ENCODE peak calls at places on chromosomes 16 and 17, in eight cellular contexts. R is H1, N is upper lobe of left lung, E is esophagus muscularis mucosa, B is suprapubic skin, S is transverse colon, K is K562, F is stomach. X is an unnamed sample.
A peak's percentile ranks its signal among the peaks of the same experiment; 100 is the strongest.

GRCh38 chr17:64032081-64032480 is 11.6 kb upstream of the ICAM2 start:
- DNase-seq in K (no peak), E (no peak), N (no peak), F (no peak), S (no peak), R (no peak), B (peak; percentile 29), X (peak; percentile 26)

GRCh38 chr17:41812176-41813038 is at the start of gene FKBP10:
- DNase-seq in F (peak; percentile 39), R (peak; percentile 91), B (peak; percentile 75), N (peak; percentile 25), E (no peak), K (no peak), S (peak; percentile 56), X (peak; percentile 89)

GRCh38 chr16:71669926-71670536 is 44.0 kb downstream of the MARVELD3 start:
- DNase-seq in S (no peak), F (no peak), E (no peak), B (no peak), N (no peak), R (no peak), K (no peak), X (no peak)

GRCh38 chr16:1398351-1398750 is 16.2 kb downstream of the UNKL start:
- DNase-seq in E (no peak), F (no peak), R (no peak), B (no peak), N (no peak), K (no peak), S (no peak), X (no peak)

GRCh38 chr16:84361546-84361945 is 6.8 kb upstream of the ATP2C2 start:
- DNase-seq in K (no peak), B (no peak), N (no peak), S (no peak), E (no peak), R (no peak), F (no peak), X (no peak)

GRCh38 chr16:1614226-1615102 is 2.3 kb downstream of the CRAMP1 start:
- DNase-seq in B (no peak), F (peak; percentile 31), S (peak; percentile 17), E (no peak), N (no peak), R (peak; percentile 52), K (peak; percentile 50), X (no peak)

GRCh38 chr17:21001111-21001812 is 41.5 kb downstream of the USP22 start:
- DNase-seq in N (no peak), B (no peak), E (no peak), S (no peak), R (no peak), F (no peak), K (no peak), X (no peak)

GRCh38 chr17:6752068-6752909 is 3.6 kb upstream of the XAF1 start:
- DNase-seq in N (peak; percentile 51), S (peak; percentile 23), F (no peak), E (no peak), K (no peak), B (peak; percentile 77), R (no peak), X (peak; percentile 80)

GRCh38 chr17:1043601-1044251 is 46.8 kb downstream of the TIMM22 start:
- DNase-seq in K (no peak), N (no peak), E (no peak), S (no peak), F (no peak), R (no peak), B (no peak), X (peak; percentile 81)

GRCh38 chr16:83247767-83248372 is 559.9 kb upstream of the HSBP1 start:
- DNase-seq in S (no peak), E (no peak), F (no peak), N (no peak), K (no peak), R (no peak), B (no peak), X (no peak)

DNA sequence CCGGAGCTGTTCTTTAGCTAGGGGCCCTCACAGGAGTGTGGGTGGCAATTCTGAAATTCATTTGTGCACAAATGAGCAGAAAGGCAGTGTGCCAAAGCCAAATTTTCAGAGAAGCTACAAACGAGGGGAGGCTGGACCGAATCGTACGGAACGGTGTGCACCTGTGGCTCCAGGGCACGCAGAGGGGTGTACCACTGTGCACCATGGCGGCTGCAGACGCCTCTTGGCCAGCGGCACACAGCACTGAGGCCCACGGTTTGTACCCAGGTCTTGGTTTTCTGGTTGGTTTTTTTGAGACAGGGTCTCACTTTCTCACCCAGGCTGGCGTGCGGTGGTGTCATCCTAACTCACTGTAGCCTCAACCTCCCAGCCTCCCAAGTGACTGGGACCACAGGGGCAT is 14.9 kb downstream of the CHMP1A start:
- DNase-seq in N (no peak), B (no peak), E (no peak), K (no peak), R (no peak), F (no peak), S (no peak), X (no peak)
- H3K9me3 ChIP-seq in N (no peaks in the 10 kb centered on the region), B (no peaks in the 10 kb centered on the region), E (no peaks in the 10 kb centered on the region), K (no peaks in the 10 kb centered on the region), R (no peaks in the 10 kb centered on the region), F (no peaks in the 10 kb centered on the region), S (no peaks in the 10 kb centered on the region), X (no peaks in the 10 kb centered on the region)

DNA sequence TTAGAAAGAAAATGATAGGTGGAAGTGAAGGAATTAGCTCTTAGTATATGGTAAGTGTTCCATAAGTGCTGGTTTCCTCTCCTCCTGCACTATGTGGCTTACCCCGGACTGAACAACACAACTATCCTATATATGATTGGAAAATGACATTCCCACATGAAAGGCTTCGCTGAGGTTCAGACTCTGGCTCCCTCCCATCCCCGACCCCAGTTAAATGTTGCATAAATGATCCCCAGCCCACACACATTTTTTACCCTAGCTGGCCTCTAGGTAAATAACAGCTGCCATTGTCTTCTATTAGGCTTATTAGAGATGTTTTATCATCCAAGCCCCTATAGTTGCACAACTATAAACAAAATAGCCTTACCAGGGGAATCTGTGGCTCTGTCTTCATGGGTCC is 495.6 kb upstream of the CDH11 start:
- DNase-seq in E (no peak), F (no peak), N (no peak), K (no peak), B (no peak), R (no peak), S (no peak), X (no peak)
- TF ChIP-seq POLR2AphosphoS5 in E (no peak), F (no peak), N (no peak), K (no peak), B (no peak), R (no peak), S (no peak), X (no peak)

DNA sequence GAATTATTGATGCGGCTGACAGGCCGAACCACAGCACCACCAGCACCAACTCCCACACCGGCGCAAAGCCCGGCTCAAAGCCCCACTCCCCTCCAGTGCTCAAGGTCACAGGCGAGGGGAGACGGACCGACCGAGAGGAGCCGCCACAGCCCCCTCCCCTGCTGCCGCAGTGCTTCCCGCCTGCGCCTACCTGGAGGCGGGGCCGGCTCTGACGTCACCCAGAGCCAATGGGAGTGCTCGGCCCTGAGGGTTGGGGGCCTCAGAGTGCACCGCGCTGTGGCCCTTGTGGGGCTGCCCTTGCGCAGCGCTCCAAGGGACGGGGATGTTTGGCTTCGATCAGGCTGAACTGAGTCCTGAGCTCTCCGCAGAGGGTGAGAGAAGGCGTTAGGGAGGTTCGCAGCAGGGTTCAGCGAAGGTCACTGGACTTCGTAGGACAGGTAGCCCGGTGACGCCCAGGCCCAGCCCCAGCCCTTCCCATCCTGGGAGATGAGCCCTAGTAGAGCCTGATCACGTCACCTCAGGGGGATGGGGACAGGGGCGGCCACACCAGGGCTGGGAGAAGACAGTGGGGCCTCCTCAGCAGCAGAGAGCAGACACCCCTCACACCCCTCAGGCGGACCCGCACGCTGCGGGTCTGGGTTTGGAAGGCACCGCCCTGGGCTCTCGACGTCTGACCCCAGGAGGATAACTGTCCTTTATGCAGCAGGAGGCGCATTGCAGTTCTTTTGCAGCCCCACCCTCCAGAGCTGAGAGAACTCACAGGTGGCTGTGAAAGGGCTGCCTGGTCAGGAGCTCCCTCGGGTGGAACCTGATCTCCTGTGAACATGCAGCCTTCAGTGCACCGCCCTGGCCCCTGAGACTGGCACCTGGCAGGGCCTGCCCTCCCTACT is 1.5 kb downstream of the NDRG4 start:
- DNase-seq in S (peak; percentile 33), E (no peak), K (peak; percentile 50), B (peak; percentile 63), F (peak; percentile 51), N (no peak), R (peak; percentile 93), X (peak; percentile 64)
- TF ChIP-seq EP300 in S (no peak), E (no peak), K (no peak), B (no peak), F (no peak), N (no peak), R (no peak), X (no peak)

GRCh38 chr16:47037746-47038458 is 64.4 kb upstream of the DNAJA2 start:
- DNase-seq in K (peak; percentile 96), R (peak; percentile 98), F (peak; percentile 92), S (peak; percentile 92), B (peak; percentile 92), N (peak; percentile 90), E (peak; percentile 96), X (peak; percentile 91)
- H3K9me3 ChIP-seq in K (no peaks in the 10 kb centered on the region), R (no peaks in the 10 kb centered on the region), F (no peaks in the 10 kb centered on the region), S (no peaks in the 10 kb centered on the region), B (no peaks in the 10 kb centered on the region), N (no peaks in the 10 kb centered on the region), E (no peaks in the 10 kb centered on the region), X (no peaks in the 10 kb centered on the region)

DNA sequence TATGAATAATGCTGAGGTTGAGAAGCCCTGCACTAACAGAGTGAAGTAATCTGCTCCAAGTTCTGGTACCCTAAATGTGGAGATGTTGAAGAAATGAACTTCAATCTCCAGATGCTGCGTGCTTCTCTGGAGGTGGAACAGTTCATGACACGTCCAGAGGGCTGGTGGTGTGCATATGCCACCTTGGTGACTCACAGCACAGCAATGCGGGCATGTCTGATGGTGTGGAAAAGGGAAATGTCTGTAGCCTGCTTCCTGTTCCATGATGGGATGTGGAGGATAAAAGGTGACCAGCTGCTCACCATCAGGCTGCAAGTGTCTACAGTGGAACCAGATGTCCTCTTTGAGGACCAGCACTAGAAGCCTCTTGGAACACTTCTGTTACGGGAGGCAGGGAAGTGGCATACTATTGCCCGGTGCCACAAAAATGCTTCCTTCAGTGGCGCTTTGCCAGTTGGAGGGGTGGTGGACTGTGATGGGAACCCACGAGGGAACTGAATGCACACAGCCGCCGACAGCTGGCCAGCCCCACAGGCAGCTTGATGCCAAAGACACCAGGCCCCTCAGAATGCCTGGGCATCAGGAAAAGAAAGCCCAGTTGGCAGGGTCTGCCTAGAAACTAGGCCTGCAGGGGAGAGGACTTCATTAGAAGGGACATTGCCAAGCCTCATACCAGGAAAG is 19.9 kb downstream of the SNX11 start:
- DNase-seq in F (no peak), R (no peak), E (no peak), B (no peak), S (no peak), N (no peak), K (no peak), X (no peak)
- TF ChIP-seq POLR2AphosphoS5 in F (no peak), R (no peak), E (no peak), B (no peak), S (no peak), N (no peak), K (no peak), X (no peak)

DNA sequence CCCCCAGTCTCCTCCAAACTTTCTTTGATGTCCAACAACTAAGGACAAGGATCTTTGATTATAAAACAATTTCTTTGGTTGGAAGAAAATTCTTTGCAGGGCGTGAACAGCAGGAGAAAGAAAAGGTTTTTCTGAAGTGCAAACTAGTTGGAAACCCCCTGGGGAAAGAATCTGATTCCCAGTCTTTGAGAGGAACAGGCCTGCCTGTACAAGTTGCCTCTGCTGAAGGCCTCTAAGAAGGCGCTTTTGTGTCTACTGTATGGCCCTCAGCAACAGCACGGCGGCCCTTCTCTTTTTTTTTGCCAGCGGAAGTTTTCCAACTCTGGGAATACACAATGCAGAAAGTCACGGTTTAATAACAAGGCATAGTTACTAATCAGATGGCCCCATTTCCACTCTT is 14.0 kb downstream of the RNF43 start:
- DNase-seq in F (no peak), R (no peak), S (no peak), E (no peak), K (no peak), N (no peak), B (no peak), X (no peak)
- TF ChIP-seq EP300 in F (no peak), R (no peak), S (no peak), E (no peak), K (no peak), N (no peak), B (no peak), X (no peak)

X was measured in sigmoid colon.